ENCODE peak calls at places on chromosomes 12 and 14, in six cellular contexts. A is CD8-positive, alpha-beta memory T cell; V is colonic mucosa; P is left ventricle myocardium inferior; Z is lower lobe of right lung; T is H1. X is an unnamed sample.

GRCh38 chr12:130838951-130839769 is at the start of gene STX2:
- DNase-seq in A (peak), V (peak), P (peak), Z (peak), T (peak), X (peak)

GRCh38 chr14:99671230-99672224 is 12.6 kb upstream of the CYP46A1 start:
- DNase-seq in A (no peak), V (peak), P (no peak), Z (peak), T (no peak), X (no peak)

GRCh38 chr12:650983-651382 is 12.3 kb downstream of the NINJ2 start:
- DNase-seq in A (no peak), V (no peak), P (no peak), Z (no peak), T (no peak), X (no peak)

GRCh38 chr12:51895378-51896135 is 7.7 kb downstream of the ANKRD33 start:
- DNase-seq in A (no peak), V (peak), P (no peak), Z (no peak), T (no peak), X (peak)

GRCh38 chr14:104429291-104429861 is 150.2 kb upstream of the C14orf180 start:
- DNase-seq in A (no peak), V (no peak), P (no peak), Z (peak), T (no peak), X (no peak)

GRCh38 chr14:95061317-95062093 is 95.8 kb downstream of the DICER1 start:
- DNase-seq in A (no peak), V (no peak), P (no peak), Z (no peak), T (no peak), X (no peak)

GRCh38 chr12:6113691-6114475 is 10.6 kb downstream of the VWF start:
- DNase-seq in A (no peak), V (no peak), P (no peak), Z (no peak), T (no peak), X (no peak)

GRCh38 chr14:70889555-70889954 is 17.7 kb upstream of the PCNX1 start:
- DNase-seq in A (no peak), V (no peak), P (no peak), Z (no peak), T (no peak), X (no peak)

GRCh38 chr14:21867541-21867940 is 193.9 kb upstream of the OR4E1 start:
- DNase-seq in A (no peak), V (no peak), P (no peak), Z (no peak), T (no peak), X (no peak)

GRCh38 chr14:46250113-46250703 is 401.4 kb downstream of the RPL10L start:
- DNase-seq in A (no peak), V (no peak), P (no peak), Z (no peak), T (no peak), X (no peak)

GRCh38 chr14:29352681-29353080 is 575.0 kb downstream of the PRKD1 start:
- DNase-seq in A (no peak), V (no peak), P (no peak), Z (no peak), T (no peak), X (no peak)

GRCh38 chr12:85029456-85029855 is 6.6 kb downstream of the TSPAN19 start:
- DNase-seq in A (peak), V (no peak), P (no peak), Z (no peak), T (no peak), X (no peak)

GRCh38 chr14:26218858-26219257 is 379.0 kb downstream of the NOVA1 start:
- DNase-seq in A (no peak), V (no peak), P (no peak), Z (no peak), T (no peak), X (no peak)

GRCh38 chr14:77376380-77376770 is 519 bp downstream of the TMED8 start:
- DNase-seq in A (no peak), V (peak), P (peak), Z (peak), T (peak), X (peak)

GRCh38 chr14:51165415-51165814 is 70.5 kb upstream of the TRIM9 start:
- DNase-seq in A (no peak), V (no peak), P (no peak), Z (no peak), T (no peak), X (no peak)

GRCh38 chr14:51442513-51443175 is 202.6 kb downstream of the TMX1 start:
- DNase-seq in A (no peak), V (no peak), P (no peak), Z (no peak), T (no peak), X (no peak)

GRCh38 chr14:77647853-77648252 is 31.4 kb upstream of the SPTLC2 start:
- DNase-seq in A (no peak), V (peak), P (no peak), Z (no peak), T (no peak), X (peak)

GRCh38 chr12:56115329-56115728 is 1.1 kb upstream of the RPL41 start:
- DNase-seq in A (no peak), V (no peak), P (no peak), Z (no peak), T (no peak), X (no peak)

GRCh38 chr14:105292810-105293711 is 7.7 kb downstream of the BRF1 start:
- DNase-seq in A (no peak), V (no peak), P (no peak), Z (no peak), T (no peak), X (no peak)

GRCh38 chr14:79972230-79972629 is 239.1 kb downstream of the DIO2 start:
- DNase-seq in A (no peak), V (no peak), P (no peak), Z (no peak), T (no peak), X (no peak)

GRCh38 chr12:13187399-13187798 is 9.1 kb upstream of the EMP1 start:
- DNase-seq in A (no peak), V (no peak), P (no peak), Z (no peak), T (no peak), X (no peak)

GRCh38 chr12:93593833-93594232 is 21.4 kb downstream of the SOCS2 start:
- DNase-seq in A (no peak), V (no peak), P (no peak), Z (no peak), T (no peak), X (no peak)
- H3K27ac ChIP-seq in A (no peak), V (no peak), P (peak), Z (peak), T (no peak), X (no peak)

GRCh38 chr14:101730626-101731186 is 30.8 kb upstream of the PPP2R5C start:
- DNase-seq in A (no peak), V (peak), P (no peak), Z (no peak), T (no peak), X (no peak)

GRCh38 chr14:101733211-101733610 is 28.3 kb upstream of the PPP2R5C start:
- DNase-seq in A (no peak), V (peak), P (no peak), Z (no peak), T (no peak), X (no peak)

GRCh38 chr14:101731187-101732080 is 30.1 kb upstream of the PPP2R5C start:
- DNase-seq in A (peak), V (peak), P (no peak), Z (peak), T (no peak), X (peak)

GRCh38 chr14:101734241-101734847 is 27.2 kb upstream of the PPP2R5C start:
- DNase-seq in A (no peak), V (peak), P (no peak), Z (no peak), T (no peak), X (no peak)

GRCh38 chr14:101732128-101732527 is 29.4 kb upstream of the PPP2R5C start:
- DNase-seq in A (no peak), V (peak), P (no peak), Z (no peak), T (no peak), X (no peak)
- H3K27ac ChIP-seq in A (peak), V (peak), P (no peak), Z (peak), T (no peak), X (peak)

GRCh38 chr14:32472081-32472480 is 143.0 kb downstream of the AKAP6 start:
- DNase-seq in A (no peak), V (no peak), P (no peak), Z (no peak), T (no peak), X (no peak)

GRCh38 chr14:32471183-32471582 is 142.1 kb downstream of the AKAP6 start:
- DNase-seq in A (no peak), V (no peak), P (no peak), Z (no peak), T (no peak), X (no peak)

GRCh38 chr14:32473476-32473875 is 144.4 kb downstream of the AKAP6 start:
- DNase-seq in A (no peak), V (peak), P (peak), Z (no peak), T (no peak), X (no peak)

GRCh38 chr14:32470161-32470705 is 141.1 kb downstream of the AKAP6 start:
- DNase-seq in A (no peak), V (no peak), P (no peak), Z (no peak), T (no peak), X (no peak)

GRCh38 chr14:32472512-32473472 is 143.7 kb downstream of the AKAP6 start:
- DNase-seq in A (no peak), V (no peak), P (peak), Z (no peak), T (no peak), X (no peak)
- H3K27ac ChIP-seq in A (no peak), V (peak), P (peak), Z (no peak), T (peak), X (no peak)

GRCh38 chr14:103333754-103334643 is at the start of gene EIF5:
- DNase-seq in A (peak), V (peak), P (peak), Z (peak), T (peak), X (peak)

GRCh38 chr14:103337794-103338193 is 3.8 kb downstream of the EIF5 start:
- DNase-seq in A (no peak), V (no peak), P (no peak), Z (no peak), T (no peak), X (no peak)

GRCh38 chr14:103334644-103335603 is 887 bp downstream of the EIF5 start:
- DNase-seq in A (peak), V (peak), P (peak), Z (peak), T (no peak), X (peak)

GRCh38 chr14:103339561-103339960 is 5.5 kb downstream of the EIF5 start:
- DNase-seq in A (no peak), V (no peak), P (no peak), Z (no peak), T (no peak), X (no peak)

GRCh38 chr14:103336191-103336590 is 2.2 kb downstream of the EIF5 start:
- DNase-seq in A (no peak), V (no peak), P (no peak), Z (no peak), T (no peak), X (no peak)
- H3K27ac ChIP-seq in A (no peak), V (no peak), P (peak), Z (no peak), T (no peak), X (no peak)

GRCh38 chr12:19852100-19852855 is 413.0 kb downstream of the AEBP2 start:
- DNase-seq in A (no peak), V (no peak), P (no peak), Z (no peak), T (no peak), X (no peak)

GRCh38 chr12:19855876-19856275 is 416.6 kb downstream of the AEBP2 start:
- DNase-seq in A (no peak), V (no peak), P (no peak), Z (no peak), T (no peak), X (no peak)

GRCh38 chr12:19857197-19857596 is 417.9 kb downstream of the AEBP2 start:
- DNase-seq in A (no peak), V (no peak), P (no peak), Z (no peak), T (no peak), X (no peak)

GRCh38 chr12:19850341-19851065 is 411.2 kb downstream of the AEBP2 start:
- DNase-seq in A (no peak), V (no peak), P (no peak), Z (no peak), T (no peak), X (no peak)

GRCh38 chr12:19856389-19856788 is 417.1 kb downstream of the AEBP2 start:
- DNase-seq in A (no peak), V (no peak), P (no peak), Z (no peak), T (no peak), X (no peak)
- H3K27ac ChIP-seq in A (no peak), V (peak), P (peak), Z (peak), T (no peak), X (no peak)

DNA sequence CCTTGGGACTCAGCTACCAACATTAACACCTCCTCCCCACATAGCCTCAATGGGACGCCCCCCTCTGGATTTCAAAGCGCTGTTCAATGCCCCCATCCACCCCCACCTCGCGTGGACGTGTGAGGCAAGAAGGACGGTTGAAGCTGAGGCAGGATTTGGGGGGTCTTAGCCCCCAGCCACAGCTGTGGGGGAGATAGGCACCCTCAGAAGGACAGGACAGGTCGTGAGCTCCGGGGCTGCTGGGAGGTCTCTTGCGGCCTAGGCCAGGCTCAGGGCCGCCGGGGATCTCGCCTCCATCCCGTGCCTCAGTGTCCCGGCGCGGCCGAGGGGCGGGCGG is 8.3 kb upstream of the SP7 start:
- DNase-seq in A (no peak), V (no peak), P (no peak), Z (no peak), T (peak), X (no peak)
- H3K27ac ChIP-seq in A (no peak), V (no peak), P (peak), Z (peak), T (no peak), X (no peak)